ENCODE peak calls at places on chromosome 1, in ten cellular contexts. One of them, this sample, is unnamed. For H3K9me3, the result is how much of the 10 kb centered on the place peaks cover.

GRCh38 chr1:218426343-218426657 is 81.2 kb downstream of the TGFB2 start:
- DNase-seq in sigmoid colon: peak
- DNase-seq in adrenal gland: peak
- DNase-seq in endodermal cell: no peak
- DNase-seq in PC-3: peak
- DNase-seq in left ventricle myocardium inferior: no peak
- DNase-seq in H1: no peak
- DNase-seq in tibial artery: no peak
- DNase-seq in pancreas: no peak
- DNase-seq in GM23248: peak
- DNase-seq in this sample: no peak

GRCh38 chr1:230279583-230279945 is 146.6 kb downstream of the PGBD5 start:
- DNase-seq in sigmoid colon: peak
- DNase-seq in adrenal gland: no peak
- DNase-seq in endodermal cell: no peak
- DNase-seq in PC-3: no peak
- DNase-seq in left ventricle myocardium inferior: no peak
- DNase-seq in H1: no peak
- DNase-seq in tibial artery: peak
- DNase-seq in pancreas: no peak
- DNase-seq in GM23248: no peak
- DNase-seq in this sample: peak

GRCh38 chr1:30955448-30956015 is 47.0 kb upstream of the SDC3 start:
- DNase-seq in sigmoid colon: no peak
- DNase-seq in adrenal gland: no peak
- DNase-seq in endodermal cell: no peak
- DNase-seq in PC-3: no peak
- DNase-seq in left ventricle myocardium inferior: no peak
- DNase-seq in H1: no peak
- DNase-seq in tibial artery: no peak
- DNase-seq in pancreas: no peak
- DNase-seq in GM23248: peak
- DNase-seq in this sample: no peak

GRCh38 chr1:154608522-154609294 is 722 bp upstream of the ADAR start:
- DNase-seq in sigmoid colon: peak
- DNase-seq in adrenal gland: no peak
- DNase-seq in endodermal cell: peak
- DNase-seq in PC-3: peak
- DNase-seq in left ventricle myocardium inferior: peak
- DNase-seq in H1: peak
- DNase-seq in tibial artery: peak
- DNase-seq in pancreas: peak
- DNase-seq in GM23248: peak
- DNase-seq in this sample: peak

GRCh38 chr1:101918277-101918676 is 78.4 kb downstream of the OLFM3 start:
- DNase-seq in sigmoid colon: no peak
- DNase-seq in adrenal gland: no peak
- DNase-seq in endodermal cell: no peak
- DNase-seq in PC-3: no peak
- DNase-seq in left ventricle myocardium inferior: no peak
- DNase-seq in H1: no peak
- DNase-seq in tibial artery: no peak
- DNase-seq in pancreas: no peak
- DNase-seq in GM23248: no peak
- DNase-seq in this sample: no peak

GRCh38 chr1:109396971-109397370 is 747 bp downstream of the SORT1 start:
- DNase-seq in sigmoid colon: no peak
- DNase-seq in adrenal gland: no peak
- DNase-seq in endodermal cell: peak
- DNase-seq in PC-3: peak
- DNase-seq in left ventricle myocardium inferior: no peak
- DNase-seq in H1: no peak
- DNase-seq in tibial artery: no peak
- DNase-seq in pancreas: peak
- DNase-seq in GM23248: no peak
- DNase-seq in this sample: no peak

GRCh38 chr1:78475888-78476610 is 14.7 kb upstream of the PTGFR start:
- DNase-seq in sigmoid colon: no peak
- DNase-seq in adrenal gland: peak
- DNase-seq in endodermal cell: no peak
- DNase-seq in PC-3: peak
- DNase-seq in left ventricle myocardium inferior: no peak
- DNase-seq in H1: no peak
- DNase-seq in tibial artery: no peak
- DNase-seq in pancreas: no peak
- DNase-seq in GM23248: peak
- DNase-seq in this sample: no peak

GRCh38 chr1:234721476-234722266 is 111.7 kb upstream of the IRF2BP2 start:
- DNase-seq in sigmoid colon: peak
- DNase-seq in adrenal gland: peak
- DNase-seq in endodermal cell: no peak
- DNase-seq in PC-3: no peak
- DNase-seq in left ventricle myocardium inferior: peak
- DNase-seq in H1: no peak
- DNase-seq in tibial artery: peak
- DNase-seq in pancreas: peak
- DNase-seq in GM23248: peak
- DNase-seq in this sample: no peak

GRCh38 chr1:93907718-93908117 is 1.5 kb downstream of the GCLM start:
- DNase-seq in sigmoid colon: no peak
- DNase-seq in adrenal gland: no peak
- DNase-seq in endodermal cell: no peak
- DNase-seq in PC-3: peak
- DNase-seq in left ventricle myocardium inferior: peak
- DNase-seq in H1: no peak
- DNase-seq in tibial artery: no peak
- DNase-seq in pancreas: no peak
- DNase-seq in GM23248: peak
- DNase-seq in this sample: no peak

GRCh38 chr1:223029985-223030769 is 112.9 kb downstream of the TLR5 start:
- DNase-seq in sigmoid colon: no peak
- DNase-seq in adrenal gland: no peak
- DNase-seq in endodermal cell: peak
- DNase-seq in PC-3: no peak
- DNase-seq in left ventricle myocardium inferior: no peak
- DNase-seq in H1: no peak
- DNase-seq in tibial artery: no peak
- DNase-seq in pancreas: no peak
- DNase-seq in GM23248: no peak
- DNase-seq in this sample: no peak

GRCh38 chr1:27418326-27418761 is 25.9 kb downstream of the GPR3 start:
- DNase-seq in sigmoid colon: peak
- DNase-seq in adrenal gland: peak
- DNase-seq in endodermal cell: no peak
- DNase-seq in PC-3: peak
- DNase-seq in left ventricle myocardium inferior: peak
- DNase-seq in H1: no peak
- DNase-seq in tibial artery: peak
- DNase-seq in pancreas: peak
- DNase-seq in GM23248: peak
- DNase-seq in this sample: peak

GRCh38 chr1:223531742-223532341 is 133.7 kb downstream of the CAPN8 start:
- DNase-seq in sigmoid colon: no peak
- DNase-seq in adrenal gland: peak
- DNase-seq in endodermal cell: peak
- DNase-seq in PC-3: peak
- DNase-seq in left ventricle myocardium inferior: peak
- DNase-seq in H1: peak
- DNase-seq in tibial artery: peak
- DNase-seq in pancreas: peak
- DNase-seq in GM23248: peak
- DNase-seq in this sample: no peak

GRCh38 chr1:47533176-47534039 is 95.6 kb downstream of the FOXD2 start:
- DNase-seq in sigmoid colon: peak
- DNase-seq in adrenal gland: peak
- DNase-seq in endodermal cell: peak
- DNase-seq in PC-3: no peak
- DNase-seq in left ventricle myocardium inferior: peak
- DNase-seq in H1: peak
- DNase-seq in tibial artery: peak
- DNase-seq in pancreas: no peak
- DNase-seq in GM23248: peak
- DNase-seq in this sample: no peak

GRCh38 chr1:11653101-11653601 is 1.1 kb downstream of the FBXO2 start:
- DNase-seq in sigmoid colon: no peak
- DNase-seq in adrenal gland: no peak
- DNase-seq in endodermal cell: peak
- DNase-seq in PC-3: peak
- DNase-seq in left ventricle myocardium inferior: no peak
- DNase-seq in H1: peak
- DNase-seq in tibial artery: no peak
- DNase-seq in pancreas: peak
- DNase-seq in GM23248: no peak
- DNase-seq in this sample: no peak

DNA sequence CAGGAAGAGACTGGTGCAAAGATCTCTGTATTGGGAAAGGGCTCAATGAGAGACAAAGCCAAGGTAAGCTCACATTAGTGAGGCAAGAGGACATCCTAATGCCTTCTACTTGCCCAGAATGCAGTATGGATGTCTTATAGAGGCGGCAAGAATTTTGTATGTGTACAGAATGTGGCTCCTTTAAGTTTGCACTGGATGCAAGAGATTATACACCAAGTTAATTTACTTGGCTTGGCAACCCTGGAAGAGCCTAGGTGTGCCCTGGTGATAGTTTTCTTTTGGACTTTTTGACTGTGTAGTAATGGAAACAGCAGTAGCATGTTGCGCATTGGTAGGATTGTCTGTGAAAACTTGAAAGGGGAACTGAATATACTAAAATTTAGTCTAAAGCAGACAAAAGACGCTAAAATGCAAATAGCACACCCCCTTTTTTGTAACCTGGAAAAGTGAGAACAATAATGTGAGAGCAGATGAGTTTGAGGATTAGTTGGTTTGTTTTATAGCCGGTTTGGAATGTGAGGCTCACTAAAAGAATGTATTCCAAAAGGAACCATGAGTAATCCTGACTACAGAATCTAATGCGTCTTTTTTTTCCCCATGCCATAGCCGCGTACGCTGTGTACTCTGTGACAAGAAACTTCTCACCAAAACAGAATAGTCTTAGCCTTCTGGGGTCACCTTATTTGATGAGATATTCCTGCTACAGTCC is 18.1 kb downstream of the KHDRBS1 start:
- DNase-seq in sigmoid colon: no peak
- DNase-seq in adrenal gland: no peak
- DNase-seq in endodermal cell: no peak
- DNase-seq in PC-3: peak
- DNase-seq in left ventricle myocardium inferior: no peak
- DNase-seq in H1: no peak
- DNase-seq in tibial artery: no peak
- DNase-seq in pancreas: no peak
- DNase-seq in GM23248: peak
- DNase-seq in this sample: no peak
- H3K4me3 ChIP-seq in sigmoid colon: no peak
- H3K4me3 ChIP-seq in adrenal gland: no peak
- H3K4me3 ChIP-seq in endodermal cell: peak
- H3K4me3 ChIP-seq in PC-3: no peak
- H3K4me3 ChIP-seq in left ventricle myocardium inferior: no peak
- H3K4me3 ChIP-seq in H1: no peak
- H3K4me3 ChIP-seq in tibial artery: no peak
- H3K4me3 ChIP-seq in pancreas: no peak
- H3K4me3 ChIP-seq in GM23248: no peak
- H3K4me3 ChIP-seq in this sample: no peak

GRCh38 chr1:4682607-4683220 is 28.3 kb downstream of the AJAP1 start:
- DNase-seq in sigmoid colon: no peak
- DNase-seq in adrenal gland: no peak
- DNase-seq in endodermal cell: no peak
- DNase-seq in PC-3: no peak
- DNase-seq in left ventricle myocardium inferior: no peak
- DNase-seq in H1: no peak
- DNase-seq in tibial artery: no peak
- DNase-seq in pancreas: no peak
- DNase-seq in GM23248: no peak
- DNase-seq in this sample: peak
- H3K9me3 ChIP-seq in sigmoid colon: under half
- H3K9me3 ChIP-seq in adrenal gland: under half
- H3K9me3 ChIP-seq in endodermal cell: under half
- H3K9me3 ChIP-seq in PC-3: under half
- H3K9me3 ChIP-seq in left ventricle myocardium inferior: under half
- H3K9me3 ChIP-seq in H1: under half
- H3K9me3 ChIP-seq in tibial artery: under half
- H3K9me3 ChIP-seq in pancreas: under half
- H3K9me3 ChIP-seq in GM23248: under half
- H3K9me3 ChIP-seq in this sample: under half

GRCh38 chr1:3393024-3393986 is 61.2 kb upstream of the ARHGEF16 start:
- DNase-seq in sigmoid colon: no peak
- DNase-seq in adrenal gland: no peak
- DNase-seq in endodermal cell: peak
- DNase-seq in PC-3: no peak
- DNase-seq in left ventricle myocardium inferior: peak
- DNase-seq in H1: peak
- DNase-seq in tibial artery: peak
- DNase-seq in pancreas: no peak
- DNase-seq in GM23248: peak
- DNase-seq in this sample: no peak
- H3K27ac ChIP-seq in sigmoid colon: no peak
- H3K27ac ChIP-seq in adrenal gland: no peak
- H3K27ac ChIP-seq in endodermal cell: peak
- H3K27ac ChIP-seq in PC-3: no peak
- H3K27ac ChIP-seq in left ventricle myocardium inferior: peak
- H3K27ac ChIP-seq in H1: no peak
- H3K27ac ChIP-seq in tibial artery: peak
- H3K27ac ChIP-seq in pancreas: no peak
- H3K27ac ChIP-seq in GM23248: no peak
- H3K27ac ChIP-seq in this sample: no peak

GRCh38 chr1:13510499-13510898 is 3.3 kb downstream of the LRRC38 start:
- DNase-seq in sigmoid colon: no peak
- DNase-seq in adrenal gland: no peak
- DNase-seq in endodermal cell: no peak
- DNase-seq in PC-3: no peak
- DNase-seq in left ventricle myocardium inferior: no peak
- DNase-seq in H1: no peak
- DNase-seq in tibial artery: no peak
- DNase-seq in pancreas: no peak
- DNase-seq in GM23248: no peak
- DNase-seq in this sample: no peak

GRCh38 chr1:13513885-13514546 is at the start of gene LRRC38:
- DNase-seq in sigmoid colon: no peak
- DNase-seq in adrenal gland: peak
- DNase-seq in endodermal cell: peak
- DNase-seq in PC-3: peak
- DNase-seq in left ventricle myocardium inferior: peak
- DNase-seq in H1: peak
- DNase-seq in tibial artery: no peak
- DNase-seq in pancreas: no peak
- DNase-seq in GM23248: no peak
- DNase-seq in this sample: peak

GRCh38 chr1:13516606-13517005 is 2.8 kb upstream of the LRRC38 start:
- DNase-seq in sigmoid colon: no peak
- DNase-seq in adrenal gland: no peak
- DNase-seq in endodermal cell: no peak
- DNase-seq in PC-3: no peak
- DNase-seq in left ventricle myocardium inferior: no peak
- DNase-seq in H1: no peak
- DNase-seq in tibial artery: no peak
- DNase-seq in pancreas: no peak
- DNase-seq in GM23248: no peak
- DNase-seq in this sample: no peak

GRCh38 chr1:13512472-13512871 is 1.3 kb downstream of the LRRC38 start:
- DNase-seq in sigmoid colon: no peak
- DNase-seq in adrenal gland: no peak
- DNase-seq in endodermal cell: peak
- DNase-seq in PC-3: no peak
- DNase-seq in left ventricle myocardium inferior: no peak
- DNase-seq in H1: no peak
- DNase-seq in tibial artery: no peak
- DNase-seq in pancreas: no peak
- DNase-seq in GM23248: no peak
- DNase-seq in this sample: no peak

GRCh38 chr1:13513063-13513884 is 529 bp downstream of the LRRC38 start:
- DNase-seq in sigmoid colon: no peak
- DNase-seq in adrenal gland: no peak
- DNase-seq in endodermal cell: peak
- DNase-seq in PC-3: no peak
- DNase-seq in left ventricle myocardium inferior: no peak
- DNase-seq in H1: peak
- DNase-seq in tibial artery: no peak
- DNase-seq in pancreas: no peak
- DNase-seq in GM23248: no peak
- DNase-seq in this sample: no peak
- H3K4me3 ChIP-seq in sigmoid colon: no peak
- H3K4me3 ChIP-seq in adrenal gland: no peak
- H3K4me3 ChIP-seq in endodermal cell: peak
- H3K4me3 ChIP-seq in PC-3: peak
- H3K4me3 ChIP-seq in left ventricle myocardium inferior: peak
- H3K4me3 ChIP-seq in H1: peak
- H3K4me3 ChIP-seq in tibial artery: no peak
- H3K4me3 ChIP-seq in pancreas: no peak
- H3K4me3 ChIP-seq in GM23248: no peak
- H3K4me3 ChIP-seq in this sample: no peak

This sample was measured in left lung.